ENCODE peak calls at places on chromosomes 1 and 21, in five cellular contexts. O is tibial artery; F is gastrocnemius medialis; N is colonic mucosa; W is naive thymus-derived CD4-positive, alpha-beta T cell. H is an unnamed sample. For H3K27me3, the result is how much of the 10 kb centered on the place peaks cover.

GRCh38 chr1:1198423-1199140 is 7.8 kb downstream of the TNFRSF18 start:
- DNase-seq in N (no peak), F (no peak), O (no peak), W (no peak), H (no peak)

GRCh38 chr1:27163093-27163492 is 8.2 kb upstream of the SLC9A1 start:
- DNase-seq in W (no peak), F (no peak), O (no peak), N (no peak), H (no peak)

GRCh38 chr1:166271151-166271538 is 104.3 kb upstream of the FAM78B start:
- DNase-seq in F (no peak), W (no peak), O (no peak), N (no peak), H (no peak)

GRCh38 chr1:226939439-226940028 is 560 bp upstream of the COQ8A start:
- DNase-seq in N (peak), O (peak), F (peak), W (no peak), H (no peak)

GRCh38 chr1:167708940-167709389 is 12.8 kb upstream of the MPZL1 start:
- DNase-seq in N (no peak), F (no peak), W (no peak), O (no peak), H (no peak)

GRCh38 chr1:67683736-67684525 is 1.1 kb upstream of the GADD45A start:
- DNase-seq in W (peak), N (no peak), F (peak), O (no peak), H (no peak)

GRCh38 chr1:235857756-235858155 is 8.9 kb downstream of the LYST start:
- DNase-seq in N (no peak), F (no peak), W (no peak), O (no peak), H (no peak)

GRCh38 chr1:94092210-94092613 is 28.7 kb downstream of the ABCA4 start:
- DNase-seq in F (no peak), O (no peak), W (peak), N (no peak), H (peak)

GRCh38 chr1:119861547-119861946 is 34.8 kb downstream of the ADAM30 start:
- DNase-seq in W (no peak), N (no peak), O (no peak), F (no peak), H (no peak)

GRCh38 chr1:89698020-89698560 is 65.2 kb downstream of the LRRC8C start:
- DNase-seq in N (no peak), W (no peak), O (no peak), F (no peak), H (no peak)

GRCh38 chr1:246117066-246117791 is 389.9 kb downstream of the SMYD3 start:
- DNase-seq in O (no peak), W (peak), N (peak), F (no peak), H (no peak)

GRCh38 chr1:183995322-183996035 is 42.0 kb downstream of the COLGALT2 start:
- DNase-seq in F (no peak), N (no peak), O (no peak), W (no peak), H (no peak)

GRCh38 chr21:16192900-16193299 is 463.1 kb downstream of the USP25 start:
- DNase-seq in W (no peak), F (no peak), N (no peak), O (no peak), H (peak)

GRCh38 chr1:7069888-7070287 is 284.6 kb downstream of the CAMTA1 start:
- DNase-seq in W (no peak), N (no peak), O (no peak), F (no peak), H (no peak)

GRCh38 chr1:1164361-1164700 is 9.3 kb upstream of the TTLL10 start:
- DNase-seq in N (no peak), F (no peak), W (no peak), O (no peak), H (no peak)

GRCh38 chr1:202624781-202625108 is 85.5 kb downstream of the SYT2 start:
- DNase-seq in O (no peak), W (no peak), N (no peak), F (no peak), H (no peak)

GRCh38 chr1:153680120-153680403 is 1.6 kb downstream of the NPR1 start:
- DNase-seq in N (no peak), W (no peak), O (no peak), F (no peak), H (no peak)

GRCh38 chr1:66764994-66765578 is 12.8 kb downstream of the DYNLT5 start:
- DNase-seq in W (peak), O (no peak), N (peak), F (no peak), H (no peak)

GRCh38 chr1:36687312-36687711 is 204.6 kb upstream of the CSF3R start:
- DNase-seq in W (no peak), N (no peak), F (no peak), O (no peak), H (no peak)

GRCh38 chr21:33105088-33105487 is 35.1 kb downstream of the OLIG1 start:
- DNase-seq in N (no peak), W (no peak), F (no peak), O (no peak), H (no peak)

GRCh38 chr21:33096426-33096825 is 26.5 kb downstream of the OLIG1 start:
- DNase-seq in O (no peak), W (no peak), N (no peak), F (no peak), H (no peak)

GRCh38 chr21:33099131-33099530 is 29.2 kb downstream of the OLIG1 start:
- DNase-seq in F (no peak), O (no peak), N (no peak), W (no peak), H (no peak)

GRCh38 chr21:33101300-33102005 is 31.5 kb downstream of the OLIG1 start:
- DNase-seq in O (no peak), F (no peak), W (no peak), N (no peak), H (no peak)
- H3K4me3 ChIP-seq in O (no peak), F (no peak), W (no peak), N (no peak), H (no peak)

GRCh38 chr1:53732912-53733317 is 6.0 kb downstream of the GLIS1 start:
- DNase-seq in O (no peak), F (no peak), W (no peak), N (no peak), H (no peak)
- H3K27me3 ChIP-seq in O (under half), F (under half), W (under half), N (under half), H (under half)

GRCh38 chr1:117371436-117372151 is 4.3 kb downstream of the MAN1A2 start:
- DNase-seq in O (no peak), W (no peak), N (no peak), F (no peak), H (no peak)
- H3K4me3 ChIP-seq in O (no peak), W (no peak), N (no peak), F (no peak), H (no peak)

GRCh38 chr1:32868806-32869455 is 1.8 kb downstream of the FNDC5 start:
- DNase-seq in W (no peak), N (no peak), F (no peak), O (no peak), H (no peak)
- H3K27me3 ChIP-seq in W (under half), N (under half), F (under half), O (under half), H (under half)

GRCh38 chr1:32742956-32743355 is 40.4 kb upstream of the SYNC start:
- DNase-seq in O (no peak), N (peak), F (no peak), W (no peak), H (no peak)

GRCh38 chr1:32742132-32742947 is 39.8 kb upstream of the SYNC start:
- DNase-seq in W (no peak), O (no peak), N (peak), F (peak), H (no peak)

GRCh38 chr1:32743380-32744062 is 41.0 kb upstream of the SYNC start:
- DNase-seq in N (no peak), F (no peak), O (no peak), W (no peak), H (no peak)

GRCh38 chr1:32741067-32741416 is 38.5 kb upstream of the SYNC start:
- DNase-seq in W (no peak), F (no peak), O (no peak), N (peak), H (no peak)

DNA sequence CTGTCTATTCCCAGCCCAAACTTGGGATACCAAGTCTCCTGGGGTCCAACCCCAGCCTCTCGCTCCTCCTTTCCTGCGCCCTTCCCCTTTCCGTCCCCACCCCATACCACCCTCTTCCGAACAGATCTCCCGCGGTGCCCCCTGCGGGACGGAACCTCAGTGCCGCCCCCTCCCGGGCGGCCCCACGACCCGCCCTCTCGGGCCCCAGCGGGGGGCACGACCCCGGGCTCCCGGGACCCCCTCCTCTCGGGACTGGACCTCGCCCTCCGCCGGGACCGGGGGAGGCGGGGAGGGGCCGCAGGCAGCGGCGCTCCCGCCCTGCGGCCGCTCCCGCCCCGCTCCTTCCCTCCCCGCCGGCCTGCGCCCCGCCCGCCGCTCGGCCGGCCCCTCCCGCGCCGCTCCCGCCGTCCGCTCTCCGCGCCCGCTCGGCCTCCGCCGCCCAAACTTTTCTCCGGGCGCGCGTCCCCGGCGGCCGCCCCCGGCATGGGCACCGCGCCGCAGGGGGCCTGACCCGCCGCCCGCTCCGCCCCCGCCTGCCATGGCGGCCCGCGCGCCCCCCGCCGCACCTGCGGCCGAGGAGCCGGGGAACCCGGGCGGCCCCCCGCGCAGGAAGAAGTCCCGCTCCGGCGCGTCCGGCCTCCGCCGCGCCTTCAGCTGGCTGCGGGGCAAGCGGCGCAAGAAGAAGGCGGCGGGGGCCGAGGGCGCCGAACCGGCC is 39.0 kb upstream of the SYNC start:
- DNase-seq in W (no peak), N (peak), F (no peak), O (no peak), H (no peak)
- H3K4me3 ChIP-seq in W (no peak), N (peak), F (peak), O (peak), H (peak)

GRCh38 chr21:36160850-36161178 is 4.2 kb downstream of the DOP1B start:
- DNase-seq in N (no peak), F (no peak), W (no peak), O (no peak), H (no peak)

GRCh38 chr21:36159356-36159921 is 2.8 kb downstream of the DOP1B start:
- DNase-seq in O (no peak), W (no peak), F (no peak), N (peak), H (no peak)

GRCh38 chr21:36156815-36157670 is at the start of gene DOP1B:
- DNase-seq in O (peak), N (peak), W (no peak), F (no peak), H (no peak)

GRCh38 chr21:36156339-36156814 is 247 bp upstream of the DOP1B start:
- DNase-seq in N (peak), W (peak), O (peak), F (peak), H (peak)

GRCh38 chr21:36155603-36156338 is 853 bp upstream of the DOP1B start:
- DNase-seq in F (peak), O (peak), W (no peak), N (peak), H (no peak)
- H3K27me3 ChIP-seq in F (under half), O (under half), W (under half), N (under half), H (under half)

GRCh38 chr1:201139756-201140155 is 12.8 kb upstream of the ASCL5 start:
- DNase-seq in F (peak), W (no peak), O (peak), N (no peak), H (no peak)

GRCh38 chr1:201137579-201138310 is 10.8 kb upstream of the ASCL5 start:
- DNase-seq in N (peak), F (peak), W (no peak), O (peak), H (peak)

GRCh38 chr1:201139306-201139705 is 12.3 kb upstream of the ASCL5 start:
- DNase-seq in F (peak), N (no peak), W (no peak), O (peak), H (no peak)

GRCh38 chr1:201136696-201137392 is 9.9 kb upstream of the ASCL5 start:
- DNase-seq in F (no peak), N (no peak), O (no peak), W (no peak), H (no peak)

DNA sequence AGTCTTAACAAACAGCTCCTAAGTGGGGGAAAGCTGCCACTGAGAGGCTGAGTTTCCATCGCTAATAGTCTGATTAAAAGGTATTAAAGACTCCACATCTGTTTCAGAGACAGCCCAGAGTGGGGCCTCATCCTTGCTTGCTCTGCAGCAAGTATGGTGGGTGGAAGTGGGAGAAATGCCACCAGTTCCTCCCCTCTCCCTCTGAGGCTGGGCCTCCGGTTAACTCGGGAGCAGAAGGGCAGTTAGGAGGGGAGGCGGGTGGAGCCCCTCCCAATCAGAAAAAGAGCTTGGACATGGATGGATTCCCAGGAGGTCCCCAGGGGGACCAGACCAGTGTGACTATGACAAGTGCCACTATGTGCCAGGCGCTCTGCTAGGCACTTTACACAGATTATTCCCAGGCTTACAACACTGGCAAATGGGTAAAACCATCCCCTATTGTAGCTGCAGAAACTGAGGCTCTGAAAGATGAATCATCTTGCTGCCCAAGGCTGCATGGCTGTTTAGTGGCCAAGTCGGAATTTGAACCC is 11.4 kb upstream of the ASCL5 start:
- DNase-seq in N (no peak), O (peak), W (no peak), F (no peak), H (no peak)
- H3K4me3 ChIP-seq in N (no peak), O (no peak), W (no peak), F (no peak), H (no peak)

GRCh38 chr1:3161130-3161840 is 92.3 kb downstream of the PRDM16 start:
- DNase-seq in F (no peak), O (no peak), N (no peak), W (no peak), H (no peak)

GRCh38 chr1:3160647-3161046 is 91.6 kb downstream of the PRDM16 start:
- DNase-seq in O (no peak), W (no peak), F (no peak), N (no peak), H (no peak)

GRCh38 chr1:3159996-3160395 is 91.0 kb downstream of the PRDM16 start:
- DNase-seq in N (no peak), O (no peak), W (no peak), F (no peak), H (no peak)

GRCh38 chr1:3158329-3158728 is 89.3 kb downstream of the PRDM16 start:
- DNase-seq in F (no peak), N (no peak), O (no peak), W (no peak), H (no peak)

GRCh38 chr1:3159121-3159520 is 90.1 kb downstream of the PRDM16 start:
- DNase-seq in O (no peak), W (no peak), N (no peak), F (no peak), H (no peak)
- H3K27me3 ChIP-seq in O (under half), W (under half), N (under half), F (under half), H (under half)

GRCh38 chr1:10638559-10639300 is 157.7 kb downstream of the CASZ1 start:
- DNase-seq in O (no peak), W (no peak), F (no peak), N (no peak), H (no peak)
- H3K4me3 ChIP-seq in O (peak), W (no peak), F (no peak), N (no peak), H (peak)

DNA sequence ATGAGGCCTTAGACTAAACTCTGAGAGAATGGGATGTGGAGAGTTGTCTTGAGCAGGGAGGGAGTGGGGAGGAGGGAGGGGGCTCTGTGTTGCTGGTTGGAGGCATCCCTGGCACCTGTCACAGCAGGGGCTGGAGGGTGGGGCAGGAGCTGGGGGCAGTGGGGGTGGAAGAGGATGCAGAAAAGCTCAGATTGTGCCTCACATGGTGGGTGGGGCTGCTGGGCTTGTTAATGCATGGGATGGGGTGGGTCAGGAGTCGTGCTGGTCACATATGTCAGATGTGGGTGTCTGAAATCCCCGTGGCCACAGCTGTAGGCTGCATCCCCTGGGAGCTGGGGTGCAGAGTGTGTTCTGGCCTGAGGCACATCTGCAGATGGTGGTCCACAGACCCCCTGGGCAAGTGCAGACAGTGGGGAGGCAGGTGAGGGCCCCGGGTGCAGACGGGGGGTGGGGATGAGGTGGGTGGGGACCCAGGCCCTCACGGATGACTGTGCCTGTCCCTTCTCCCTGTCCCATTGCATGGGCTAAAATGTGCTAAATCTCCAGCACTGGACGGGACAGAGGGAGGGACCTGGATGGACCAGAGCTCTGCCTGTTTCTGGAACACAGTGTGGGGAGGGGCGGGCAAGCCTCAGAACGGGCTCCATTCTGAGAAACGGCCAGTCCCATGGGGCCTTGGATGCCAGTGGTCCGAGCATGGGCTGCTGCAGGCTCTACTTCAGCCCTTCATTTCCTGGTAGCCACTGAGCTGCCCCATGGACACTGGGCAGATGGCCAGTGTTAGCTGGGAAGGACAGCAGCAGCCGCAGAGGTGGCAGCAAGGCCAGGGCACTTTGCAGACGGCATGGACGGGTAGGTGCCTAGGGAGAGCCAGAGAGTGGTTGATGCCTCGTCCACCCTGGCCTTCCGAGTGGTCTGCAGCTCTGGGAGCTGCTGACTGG is 88.1 kb upstream of the COL6A1 start:
- DNase-seq in N (no peak), W (no peak), F (no peak), O (no peak), H (no peak)
- H3K27me3 ChIP-seq in N (under half), W (under half), F (under half), O (under half), H (under half)

H was measured in right atrium auricular region.